ENCODE peak calls at places on chromosomes 13 and 19, in eight cellular contexts. X, I, C, B, Q, D, G and P are unnamed samples. For H3K4me1, the result is how much of the 10 kb centered on the place peaks cover.

GRCh38 chr19:51259348-51260245 is 8.7 kb downstream of the SIGLECL1 start:
- DNase-seq in X (no peak), I (no peak), C (no peak), B (peak), Q (no peak), D (no peak), G (peak), P (no peak)

GRCh38 chr13:79246575-79246949 is 159.5 kb downstream of the RBM26 start:
- DNase-seq in X (no peak), I (no peak), C (no peak), B (no peak), Q (no peak), D (no peak), G (no peak), P (no peak)

GRCh38 chr13:114077938-114078335 is 54.5 kb downstream of the RASA3 start:
- DNase-seq in X (no peak), I (peak), C (no peak), B (peak), Q (no peak), D (no peak), G (no peak), P (peak)

GRCh38 chr13:77919351-77920294 is 992 bp upstream of the EDNRB start:
- DNase-seq in X (peak), I (peak), C (no peak), B (peak), Q (peak), D (peak), G (peak), P (peak)

GRCh38 chr13:24004971-24005370 is 107.7 kb upstream of the C1QTNF9B start:
- DNase-seq in X (no peak), I (no peak), C (no peak), B (no peak), Q (no peak), D (no peak), G (no peak), P (no peak)

GRCh38 chr19:49106648-49107135 is 7.5 kb upstream of the LIN7B start:
- DNase-seq in X (peak), I (peak), C (peak), B (peak), Q (no peak), D (peak), G (peak), P (no peak)

GRCh38 chr13:81757348-81757950 is 1416.5 kb upstream of the SPRY2 start:
- DNase-seq in X (no peak), I (no peak), C (no peak), B (no peak), Q (no peak), D (no peak), G (no peak), P (no peak)

GRCh38 chr13:61874970-61875579 is 459.4 kb upstream of the PCDH20 start:
- DNase-seq in X (no peak), I (no peak), C (no peak), B (no peak), Q (no peak), D (no peak), G (no peak), P (no peak)

GRCh38 chr19:38012944-38013343 is 105.9 kb downstream of the SIPA1L3 start:
- DNase-seq in X (no peak), I (no peak), C (no peak), B (no peak), Q (no peak), D (no peak), G (no peak), P (no peak)

GRCh38 chr13:32381539-32381938 is 46.4 kb downstream of the N4BP2L1 start:
- DNase-seq in X (no peak), I (no peak), C (no peak), B (peak), Q (no peak), D (no peak), G (peak), P (peak)

GRCh38 chr13:72565893-72566292 is 161.5 kb downstream of the MZT1 start:
- DNase-seq in X (no peak), I (no peak), C (no peak), B (peak), Q (no peak), D (no peak), G (no peak), P (peak)

GRCh38 chr19:53463263-53463662 is 4.3 kb upstream of the ZNF813 start:
- DNase-seq in X (peak), I (peak), C (no peak), B (peak), Q (peak), D (peak), G (no peak), P (peak)

GRCh38 chr19:38209671-38210457 is 14.2 kb downstream of the DPF1 start:
- DNase-seq in X (peak), I (peak), C (peak), B (peak), Q (peak), D (peak), G (peak), P (no peak)

GRCh38 chr19:49786432-49786831 is 19.6 kb downstream of the AP2A1 start:
- DNase-seq in X (no peak), I (no peak), C (no peak), B (peak), Q (peak), D (no peak), G (no peak), P (peak)

GRCh38 chr13:25109341-25109740 is 13.4 kb downstream of the PABPC3 start:
- DNase-seq in X (no peak), I (no peak), C (no peak), B (no peak), Q (no peak), D (no peak), G (no peak), P (peak)

GRCh38 chr19:40836754-40837429 is 13.4 kb downstream of the CYP2A6 start:
- DNase-seq in X (no peak), I (no peak), C (no peak), B (no peak), Q (no peak), D (no peak), G (no peak), P (no peak)

GRCh38 chr19:16067205-16067938 is 8.9 kb upstream of the TPM4 start:
- DNase-seq in X (peak), I (peak), C (peak), B (peak), Q (peak), D (peak), G (no peak), P (peak)

GRCh38 chr13:76965759-76966421 is 17.6 kb downstream of the ACOD1 start:
- DNase-seq in X (peak), I (no peak), C (peak), B (peak), Q (peak), D (peak), G (peak), P (peak)

GRCh38 chr19:19672816-19673215 is 4.2 kb downstream of the ZNF101 start:
- DNase-seq in X (no peak), I (no peak), C (no peak), B (no peak), Q (no peak), D (no peak), G (no peak), P (no peak)

GRCh38 chr19:1655131-1655981 is 2.9 kb upstream of the TCF3 start:
- DNase-seq in X (no peak), I (no peak), C (no peak), B (no peak), Q (no peak), D (no peak), G (no peak), P (no peak)

GRCh38 chr13:105721056-105721455 is 814.4 kb downstream of the EFNB2 start:
- DNase-seq in X (no peak), I (no peak), C (no peak), B (no peak), Q (no peak), D (no peak), G (no peak), P (peak)

GRCh38 chr13:58018865-58019264 is 387.3 kb downstream of the PCDH17 start:
- DNase-seq in X (no peak), I (no peak), C (no peak), B (no peak), Q (no peak), D (no peak), G (no peak), P (no peak)

GRCh38 chr19:9857920-9858746 is 23.0 kb downstream of the PIN1 start:
- DNase-seq in X (no peak), I (no peak), C (no peak), B (no peak), Q (no peak), D (no peak), G (no peak), P (no peak)

GRCh38 chr19:19545128-19545591 is 7.1 kb downstream of the CILP2 start:
- DNase-seq in X (no peak), I (no peak), C (no peak), B (no peak), Q (no peak), D (no peak), G (no peak), P (no peak)

GRCh38 chr19:17868669-17869068 is 3.1 kb upstream of the SLC5A5 start:
- DNase-seq in X (no peak), I (no peak), C (no peak), B (no peak), Q (no peak), D (no peak), G (no peak), P (no peak)

GRCh38 chr19:34188388-34188787 is 16.1 kb downstream of the LSM14A start:
- DNase-seq in X (no peak), I (no peak), C (no peak), B (peak), Q (no peak), D (no peak), G (no peak), P (no peak)

GRCh38 chr19:34182125-34182524 is 9.8 kb downstream of the LSM14A start:
- DNase-seq in X (no peak), I (no peak), C (no peak), B (no peak), Q (no peak), D (no peak), G (no peak), P (no peak)

GRCh38 chr19:34186205-34186604 is 13.9 kb downstream of the LSM14A start:
- DNase-seq in X (no peak), I (no peak), C (no peak), B (no peak), Q (no peak), D (no peak), G (no peak), P (no peak)

GRCh38 chr19:34187011-34187410 is 14.7 kb downstream of the LSM14A start:
- DNase-seq in X (no peak), I (no peak), C (no peak), B (no peak), Q (no peak), D (no peak), G (no peak), P (no peak)

DNA sequence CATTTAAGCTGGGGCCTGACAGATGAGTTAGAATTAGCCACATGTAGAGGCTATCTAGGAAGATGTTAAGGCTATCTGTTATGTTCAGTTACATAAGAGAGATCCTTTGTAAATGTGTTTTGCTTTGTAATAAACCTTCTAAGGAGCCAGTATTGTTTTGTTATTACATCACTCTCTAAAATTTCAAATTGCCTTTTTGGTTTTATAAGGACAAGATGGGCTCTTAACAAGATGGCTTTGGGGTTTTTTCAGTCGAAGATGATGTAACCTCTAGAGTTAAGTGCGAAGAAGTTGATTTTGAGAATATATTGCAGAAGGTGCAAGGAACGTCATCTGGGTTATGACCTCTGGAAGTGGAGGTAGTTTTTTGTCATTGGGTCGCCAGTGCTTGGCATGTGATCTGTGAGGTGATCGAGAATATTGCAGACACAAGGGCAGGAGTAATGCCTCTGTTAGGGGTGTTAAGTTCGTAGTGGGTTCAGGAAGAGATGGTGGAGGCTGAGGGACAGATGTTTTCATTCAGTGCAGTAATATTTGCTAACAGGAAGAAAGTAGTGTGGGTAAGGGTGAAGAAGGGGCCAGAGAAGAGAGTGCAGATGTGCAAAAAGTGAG is 12.7 kb downstream of the LSM14A start:
- DNase-seq in X (no peak), I (no peak), C (no peak), B (peak), Q (no peak), D (no peak), G (no peak), P (no peak)
- H3K4me1 ChIP-seq in X (half or more), I (half or more), C (half or more), B (under half), Q (under half), D (half or more), G (under half), P (under half)

GRCh38 chr13:107441279-107441678 is 774.1 kb downstream of the LIG4 start:
- DNase-seq in X (no peak), I (no peak), C (no peak), B (peak), Q (no peak), D (no peak), G (no peak), P (peak)

GRCh38 chr13:107434347-107434746 is 781.0 kb downstream of the LIG4 start:
- DNase-seq in X (no peak), I (no peak), C (no peak), B (no peak), Q (no peak), D (no peak), G (no peak), P (no peak)

GRCh38 chr13:107438251-107438650 is 777.1 kb downstream of the LIG4 start:
- DNase-seq in X (no peak), I (no peak), C (no peak), B (peak), Q (no peak), D (no peak), G (no peak), P (no peak)
- H3K4me1 ChIP-seq in X (under half), I (under half), C (under half), B (under half), Q (under half), D (under half), G (under half), P (under half)

GRCh38 chr19:4695224-4695731 is 25.1 kb upstream of the MYDGF start:
- DNase-seq in X (no peak), I (no peak), C (no peak), B (no peak), Q (no peak), D (peak), G (no peak), P (no peak)
- H3K4me1 ChIP-seq in X (under half), I (under half), C (under half), B (under half), Q (under half), D (under half), G (under half), P (under half)

DNA sequence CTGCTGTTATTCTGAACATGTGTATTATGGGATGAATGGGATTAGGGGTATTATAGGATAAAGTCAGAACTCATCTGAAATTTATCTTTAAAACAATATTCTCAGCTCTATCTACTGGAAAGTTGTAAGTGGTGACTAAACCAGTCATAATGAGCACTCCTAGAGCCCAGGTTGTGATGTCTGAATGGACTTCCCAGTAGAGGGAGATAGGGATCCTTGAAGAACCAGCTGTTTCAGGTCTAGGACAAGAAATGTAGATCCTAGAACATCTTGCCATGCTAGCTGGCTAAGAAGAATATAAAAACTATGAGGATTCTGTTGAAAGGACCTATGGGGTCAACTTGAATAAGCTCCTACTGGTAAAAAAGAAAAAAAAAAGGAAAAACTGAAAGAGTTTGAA is 310.8 kb downstream of the SLC7A1 start:
- DNase-seq in X (no peak), I (no peak), C (no peak), B (peak), Q (no peak), D (no peak), G (no peak), P (no peak)
- H3K4me1 ChIP-seq in X (under half), I (under half), C (under half), B (under half), Q (under half), D (under half), G (under half), P (under half)

GRCh38 chr13:51804295-51805172 is 571 bp upstream of the DHRS12 start:
- DNase-seq in X (no peak), I (no peak), C (peak), B (peak), Q (no peak), D (peak), G (peak), P (no peak)

GRCh38 chr13:51805925-51806324 is 2.0 kb upstream of the DHRS12 start:
- DNase-seq in X (no peak), I (no peak), C (no peak), B (no peak), Q (no peak), D (no peak), G (no peak), P (no peak)

GRCh38 chr13:51805313-51805712 is 1.4 kb upstream of the DHRS12 start:
- DNase-seq in X (no peak), I (no peak), C (no peak), B (no peak), Q (no peak), D (no peak), G (no peak), P (no peak)

GRCh38 chr13:51807041-51807440 is 3.1 kb upstream of the DHRS12 start:
- DNase-seq in X (no peak), I (no peak), C (no peak), B (no peak), Q (no peak), D (no peak), G (no peak), P (no peak)

GRCh38 chr13:51806571-51806970 is 2.6 kb upstream of the DHRS12 start:
- DNase-seq in X (no peak), I (no peak), C (peak), B (peak), Q (no peak), D (peak), G (peak), P (peak)
- H3K4me1 ChIP-seq in X (under half), I (under half), C (under half), B (under half), Q (under half), D (under half), G (under half), P (under half)

GRCh38 chr13:110285991-110286923 is 20.7 kb downstream of the COL4A1 start:
- DNase-seq in X (no peak), I (no peak), C (no peak), B (no peak), Q (no peak), D (no peak), G (no peak), P (no peak)

GRCh38 chr13:110284809-110285519 is 22.0 kb downstream of the COL4A1 start:
- DNase-seq in X (no peak), I (no peak), C (no peak), B (no peak), Q (no peak), D (no peak), G (no peak), P (peak)

GRCh38 chr13:110281736-110282135 is 25.2 kb downstream of the COL4A1 start:
- DNase-seq in X (no peak), I (no peak), C (no peak), B (no peak), Q (no peak), D (no peak), G (no peak), P (no peak)

GRCh38 chr13:110282316-110282841 is 24.6 kb downstream of the COL4A1 start:
- DNase-seq in X (no peak), I (no peak), C (no peak), B (no peak), Q (no peak), D (no peak), G (no peak), P (no peak)

GRCh38 chr13:110283661-110284516 is 23.1 kb downstream of the COL4A1 start:
- DNase-seq in X (no peak), I (no peak), C (no peak), B (peak), Q (no peak), D (no peak), G (no peak), P (peak)
- H3K4me1 ChIP-seq in X (half or more), I (under half), C (under half), B (under half), Q (under half), D (under half), G (under half), P (under half)